ENCODE peak calls at places on chromosome 19, in four cellular contexts. W is K562, S is SK-N-SH, I is HepG2. N is an unnamed sample.

GRCh38 chr19:29926801-29927200 is 15.2 kb upstream of the URI1 start:
- DNase-seq in I (no peak), S (no peak), W (no peak), N (no peak)

GRCh38 chr19:20367811-20368294 is 197.7 kb downstream of the ZNF737 start:
- DNase-seq in W (no peak), I (no peak), S (no peak), N (no peak)

GRCh38 chr19:58572818-58573657 is at the start of gene MZF1:
- DNase-seq in I (peak), S (peak), W (peak), N (peak)

GRCh38 chr19:55369651-55370304 is 485 bp downstream of the IL11 start:
- DNase-seq in I (no peak), S (peak), W (peak), N (no peak)

GRCh38 chr19:44807162-44807561 is 1.7 kb upstream of the BCAM start:
- DNase-seq in W (no peak), S (no peak), I (peak), N (no peak)

GRCh38 chr19:1553415-1553814 is 14.7 kb downstream of the MEX3D start:
- DNase-seq in W (no peak), I (no peak), S (no peak), N (no peak)

GRCh38 chr19:18657590-18658365 is 20.9 kb downstream of the KLHL26 start:
- DNase-seq in S (peak), I (no peak), W (peak), N (no peak)

GRCh38 chr19:4870025-4870700 is 2.7 kb upstream of the PLIN3 start:
- DNase-seq in W (peak), S (no peak), I (peak), N (peak)

GRCh38 chr19:40553885-40554857 is 22.5 kb upstream of the SHKBP1 start:
- DNase-seq in W (no peak), S (no peak), I (no peak), N (no peak)

GRCh38 chr19:38265213-38265861 is 964 bp downstream of the SPINT2 start:
- DNase-seq in S (no peak), W (no peak), I (no peak), N (no peak)

GRCh38 chr19:33435706-33436359 is 62.3 kb downstream of the CEBPG start:
- DNase-seq in S (no peak), W (no peak), I (no peak), N (no peak)

GRCh38 chr19:1068111-1069001 is 1.4 kb downstream of the ARHGAP45 start:
- DNase-seq in W (no peak), I (no peak), S (no peak), N (no peak)

GRCh38 chr19:13001502-13002388 is 6.5 kb downstream of the NFIX start:
- DNase-seq in W (no peak), I (no peak), S (no peak), N (no peak)

GRCh38 chr19:40286674-40287421 is 1.7 kb upstream of the AKT2 start:
- DNase-seq in S (no peak), W (no peak), I (no peak), N (no peak)

GRCh38 chr19:33796164-33797100 is at the start of gene KCTD15:
- DNase-seq in S (peak), W (peak), I (no peak), N (no peak)

GRCh38 chr19:18333680-18334079 is 6.7 kb upstream of the PGPEP1 start:
- DNase-seq in S (no peak), I (no peak), W (no peak), N (no peak)

GRCh38 chr19:45113628-45114027 is 20.6 kb downstream of the PPP1R37 start:
- DNase-seq in S (no peak), I (peak), W (no peak), N (no peak)

GRCh38 chr19:43555185-43555770 is 20.0 kb downstream of the XRCC1 start:
- DNase-seq in W (peak), S (peak), I (peak), N (no peak)

GRCh38 chr19:29524201-29524911 is 1.4 kb upstream of the VSTM2B start:
- DNase-seq in S (no peak), I (no peak), W (no peak), N (no peak)

GRCh38 chr19:39307822-39308530 is 11.8 kb downstream of the IFNL1 start:
- DNase-seq in I (no peak), W (no peak), S (no peak), N (no peak)

GRCh38 chr19:1384478-1385110 is 887 bp downstream of the NDUFS7 start:
- DNase-seq in W (no peak), I (no peak), S (no peak), N (no peak)

GRCh38 chr19:37986048-37986750 is 79.2 kb downstream of the SIPA1L3 start:
- DNase-seq in W (no peak), S (no peak), I (no peak), N (no peak)

GRCh38 chr19:38975861-38976271 is 324 bp upstream of the FBXO17 start:
- DNase-seq in I (peak), W (no peak), S (no peak), N (no peak)

GRCh38 chr19:12657966-12658365 is 8.6 kb downstream of the MAN2B1 start:
- DNase-seq in S (no peak), I (no peak), W (no peak), N (no peak)

GRCh38 chr19:936175-936546 is 10.3 kb downstream of the ARID3A start:
- DNase-seq in I (no peak), W (no peak), S (no peak), N (no peak)

GRCh38 chr19:45408121-45408520 is 1.7 kb downstream of the POLR1G start:
- DNase-seq in S (no peak), I (no peak), W (no peak), N (no peak)

GRCh38 chr19:32669205-32669785 is 5.7 kb downstream of the ANKRD27 start:
- DNase-seq in S (no peak), W (no peak), I (no peak), N (no peak)

GRCh38 chr19:37551123-37551993 is 43.2 kb downstream of the ZNF571 start:
- DNase-seq in I (no peak), W (peak), S (peak), N (no peak)

GRCh38 chr19:46408611-46409039 is 4.7 kb downstream of the CCDC8 start:
- DNase-seq in W (no peak), S (no peak), I (peak), N (no peak)

GRCh38 chr19:38796154-38796553 is 7.2 kb downstream of the LGALS7B start:
- DNase-seq in W (no peak), S (no peak), I (no peak), N (no peak)

GRCh38 chr19:41959056-41960053 is at the start of gene RABAC1:
- DNase-seq in S (peak), W (peak), I (peak), N (peak)

GRCh38 chr19:34096020-34096915 is 76.0 kb upstream of the LSM14A start:
- DNase-seq in W (peak), I (peak), S (peak), N (peak)

GRCh38 chr19:47438793-47439220 is 19.5 kb upstream of the MEIS3 start:
- DNase-seq in W (no peak), I (no peak), S (no peak), N (no peak)

GRCh38 chr19:46863818-46864629 is 3.2 kb downstream of the ARHGAP35 start:
- DNase-seq in S (peak), I (peak), W (no peak), N (no peak)

GRCh38 chr19:46480409-46480808 is 9.0 kb upstream of the PNMA8A start:
- DNase-seq in I (no peak), W (no peak), S (no peak), N (no peak)

GRCh38 chr19:18541992-18542935 is 1.1 kb downstream of the FKBP8 start:
- DNase-seq in S (no peak), W (no peak), I (no peak), N (no peak)

GRCh38 chr19:12939292-12939606 is 840 bp downstream of the CALR start:
- DNase-seq in W (no peak), I (no peak), S (no peak), N (no peak)

GRCh38 chr19:17572640-17573039 is 17.2 kb downstream of the COLGALT1 start:
- DNase-seq in S (no peak), W (no peak), I (no peak), N (no peak)

GRCh38 chr19:14101003-14101545 is 10.5 kb upstream of the SAMD1 start:
- DNase-seq in I (no peak), S (no peak), W (no peak), N (no peak)

GRCh38 chr19:1247747-1248453 is 483 bp upstream of the MIDN start:
- DNase-seq in S (peak), W (peak), I (peak), N (no peak)

GRCh38 chr19:6068711-6069110 is 41.6 kb downstream of the RFX2 start:
- DNase-seq in I (no peak), W (peak), S (no peak), N (no peak)
- TF ChIP-seq ELF1 in I (no peak), W (no peak), S (no peak), N (no peak)

GRCh38 chr19:3142292-3142670 is 6.4 kb downstream of the GNA15 start:
- DNase-seq in S (no peak), I (no peak), W (no peak), N (peak)
- TF ChIP-seq ELF1 in S (peak), I (no peak), W (peak), N (no peak)

GRCh38 chr19:49912965-49913685 is 15.9 kb upstream of the ATF5 start:
- DNase-seq in S (no peak), I (peak), W (peak), N (no peak)

GRCh38 chr19:49907745-49908446 is 11.2 kb upstream of the IL4I1 start:
- DNase-seq in I (no peak), S (no peak), W (no peak), N (no peak)

GRCh38 chr19:49911381-49912145 is 14.9 kb upstream of the IL4I1 start:
- DNase-seq in W (no peak), I (no peak), S (no peak), N (no peak)

GRCh38 chr19:49908480-49909420 is 12.1 kb upstream of the IL4I1 start:
- DNase-seq in W (no peak), I (no peak), S (no peak), N (no peak)

GRCh38 chr19:49910179-49910578 is 13.5 kb upstream of the IL4I1 start:
- DNase-seq in S (no peak), I (no peak), W (no peak), N (no peak)
- TF ChIP-seq ELF1 in S (no peak), I (no peak), W (no peak), N (no peak)

GRCh38 chr19:7541828-7542443 is 6.4 kb downstream of the PNPLA6 start:
- DNase-seq in S (no peak), W (no peak), I (no peak), N (no peak)
- TF ChIP-seq ELF1 in S (no peak), W (no peak), I (no peak), N (no peak)

DNA sequence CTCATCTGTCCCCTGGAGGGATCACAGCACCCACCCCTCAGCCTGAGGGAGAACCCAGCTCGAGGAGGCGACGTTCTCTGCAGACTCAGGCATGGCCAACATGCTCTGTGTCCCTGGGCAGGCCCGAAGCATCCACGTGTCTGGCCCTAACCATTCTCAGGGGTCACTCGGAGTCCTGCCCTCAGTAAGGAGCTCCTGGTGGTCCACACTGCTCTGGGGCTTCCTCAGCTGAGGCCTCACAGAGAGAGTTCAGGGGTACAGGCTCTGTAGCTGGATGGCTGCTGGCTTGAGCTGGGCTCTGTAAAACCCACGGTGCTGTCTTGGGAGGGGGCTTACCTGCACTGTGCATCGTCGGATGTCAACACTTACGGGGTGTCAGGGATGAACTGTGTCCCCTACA is 4.4 kb upstream of the SIGLEC8 start:
- DNase-seq in I (no peak), W (no peak), S (no peak), N (no peak)
- TF ChIP-seq ELF1 in I (no peak), W (no peak), S (no peak), N (no peak)

DNA sequence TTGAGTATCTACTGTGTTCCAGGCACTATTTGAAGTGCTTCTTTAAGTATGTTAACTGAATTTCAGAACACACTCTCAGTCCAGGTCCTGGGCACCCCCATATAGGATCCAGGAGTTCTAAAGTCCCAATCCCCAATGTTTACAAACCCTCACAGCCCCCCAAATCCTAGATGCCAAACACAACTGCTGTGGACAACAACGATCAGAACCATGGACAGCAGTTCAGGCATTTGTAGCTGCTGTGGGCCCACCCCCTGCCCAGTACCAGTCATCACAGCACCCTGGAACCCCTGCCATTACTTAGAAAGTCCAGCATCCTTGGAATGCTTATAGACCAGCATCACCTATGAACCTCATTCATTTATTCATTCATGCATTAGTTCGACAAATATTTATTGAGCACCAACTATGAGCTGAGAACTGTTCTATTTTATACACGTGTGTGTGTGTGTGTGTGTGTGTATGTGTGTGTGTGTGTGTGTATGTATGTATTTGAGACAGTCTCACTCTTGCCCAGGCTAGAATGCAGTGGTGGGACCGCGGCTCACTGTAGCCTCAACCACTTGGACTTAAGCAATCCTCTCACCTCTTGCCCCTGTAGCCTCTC is 19.3 kb upstream of the SDHAF1 start:
- DNase-seq in W (peak), S (no peak), I (no peak), N (no peak)
- TF ChIP-seq ELF1 in W (no peak), S (no peak), I (no peak), N (no peak)

DNA sequence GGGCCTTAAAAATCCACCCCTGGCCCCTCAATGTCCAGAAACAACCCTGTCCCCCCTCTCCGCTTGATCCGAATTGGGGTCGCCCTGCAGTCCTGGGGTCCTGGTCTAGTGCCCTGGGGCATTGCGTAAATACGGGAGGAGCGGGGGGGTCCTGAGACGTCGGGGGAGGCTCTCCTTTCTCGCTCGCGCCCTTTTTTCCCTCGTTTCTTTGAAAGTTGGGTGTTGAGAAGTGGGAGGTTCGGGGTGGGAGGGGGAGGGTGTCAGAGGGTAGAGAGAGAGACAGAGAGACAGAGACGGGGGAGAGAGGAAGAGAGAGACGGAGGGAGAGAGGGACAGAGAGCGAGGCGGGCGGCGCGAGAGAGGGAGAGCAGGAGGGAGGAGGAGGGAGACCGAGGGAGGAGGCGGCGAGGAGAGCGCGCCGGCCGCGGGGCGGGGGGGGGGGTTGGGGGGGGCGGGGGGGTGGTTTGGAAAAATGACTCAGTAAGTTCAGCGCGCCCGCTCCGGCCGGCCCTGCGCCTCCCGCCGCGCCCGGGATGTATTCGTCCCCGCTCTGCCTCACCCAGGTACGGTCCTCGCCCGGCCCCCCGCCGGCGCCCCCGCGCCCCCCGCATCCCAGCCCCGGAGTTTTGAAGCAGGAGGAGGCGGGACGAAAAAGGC is at the start of gene NFIC:
- DNase-seq in I (no peak), W (peak), S (peak), N (peak)
- TF ChIP-seq ELF1 in I (no peak), W (no peak), S (no peak), N (no peak)

DNA sequence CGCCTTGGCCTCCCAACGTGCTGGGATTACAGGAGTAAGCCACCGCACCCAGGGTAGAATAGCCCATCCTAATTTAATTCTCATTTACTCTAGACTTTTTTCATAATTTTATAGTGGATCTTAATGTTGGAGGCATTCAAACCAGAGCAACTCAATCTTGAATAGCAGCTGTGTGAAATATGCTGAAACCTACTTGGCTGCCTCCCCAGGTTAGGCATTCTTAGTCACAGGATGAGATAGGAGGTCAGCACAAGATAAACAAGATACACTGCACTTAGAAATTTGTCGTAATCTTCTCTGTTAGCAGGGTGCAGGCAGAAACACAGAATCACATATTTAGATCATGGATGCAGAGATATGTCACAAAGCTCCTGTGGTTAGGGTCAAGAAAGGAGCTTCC is 2.7 kb upstream of the ZNF43 start:
- DNase-seq in S (no peak), I (no peak), W (no peak), N (no peak)
- TF ChIP-seq ELF1 in S (no peak), I (no peak), W (no peak), N (no peak)

N was measured in HCT116.